ENCODE peak calls at places on chromosomes 6 and 20, in seven cellular contexts. One of them, this sample, is unnamed.
A peak's percentile ranks its signal among the peaks of the same experiment; 100 is the strongest.

GRCh38 chr6:38482466-38482865 is 157.3 kb downstream of the BTBD9 start:
- DNase-seq in ovary: no peak
- DNase-seq in fibroblast of lung: peak; percentile 68
- DNase-seq in right lobe of liver: no peak
- DNase-seq in Peyer's patch: no peak
- DNase-seq in transverse colon: no peak
- DNase-seq in endothelial cell of umbilical vein: peak; percentile 27
- DNase-seq in this sample: no peak

GRCh38 chr20:1846341-1846740 is 48.9 kb upstream of the SIRPA start:
- DNase-seq in endothelial cell of umbilical vein: no peak
- DNase-seq in ovary: no peak
- DNase-seq in Peyer's patch: no peak
- DNase-seq in fibroblast of lung: no peak
- DNase-seq in transverse colon: no peak
- DNase-seq in right lobe of liver: no peak
- DNase-seq in this sample: no peak

GRCh38 chr20:24753136-24753535 is 195.9 kb upstream of the CST7 start:
- DNase-seq in ovary: no peak
- DNase-seq in right lobe of liver: no peak
- DNase-seq in transverse colon: no peak
- DNase-seq in fibroblast of lung: no peak
- DNase-seq in Peyer's patch: no peak
- DNase-seq in endothelial cell of umbilical vein: no peak
- DNase-seq in this sample: no peak

GRCh38 chr20:951384-952169 is 35.4 kb upstream of the ANGPT4 start:
- DNase-seq in fibroblast of lung: no peak
- DNase-seq in ovary: no peak
- DNase-seq in endothelial cell of umbilical vein: no peak
- DNase-seq in transverse colon: no peak
- DNase-seq in right lobe of liver: no peak
- DNase-seq in Peyer's patch: no peak
- DNase-seq in this sample: no peak

GRCh38 chr20:46872315-46873211 is 22.1 kb upstream of the EYA2 start:
- DNase-seq in ovary: no peak
- DNase-seq in Peyer's patch: no peak
- DNase-seq in fibroblast of lung: peak; percentile 18
- DNase-seq in endothelial cell of umbilical vein: no peak
- DNase-seq in transverse colon: no peak
- DNase-seq in right lobe of liver: no peak
- DNase-seq in this sample: peak; percentile 33

GRCh38 chr6:12769556-12770255 is 53.1 kb downstream of the PHACTR1 start:
- DNase-seq in ovary: no peak
- DNase-seq in transverse colon: no peak
- DNase-seq in endothelial cell of umbilical vein: no peak
- DNase-seq in fibroblast of lung: peak; percentile 50
- DNase-seq in Peyer's patch: no peak
- DNase-seq in right lobe of liver: no peak
- DNase-seq in this sample: no peak

GRCh38 chr6:24882295-24882694 is 53.5 kb downstream of the RIPOR2 start:
- DNase-seq in transverse colon: no peak
- DNase-seq in fibroblast of lung: no peak
- DNase-seq in Peyer's patch: no peak
- DNase-seq in right lobe of liver: no peak
- DNase-seq in ovary: no peak
- DNase-seq in endothelial cell of umbilical vein: no peak
- DNase-seq in this sample: no peak

GRCh38 chr20:63750807-63751470 is 11.4 kb downstream of the SLC2A4RG start:
- DNase-seq in Peyer's patch: no peak
- DNase-seq in endothelial cell of umbilical vein: no peak
- DNase-seq in ovary: no peak
- DNase-seq in fibroblast of lung: no peak
- DNase-seq in transverse colon: no peak
- DNase-seq in right lobe of liver: peak; percentile 39
- DNase-seq in this sample: peak; percentile 63

GRCh38 chr6:30508890-30509736 is 19.8 kb downstream of the HLA-E start:
- DNase-seq in transverse colon: no peak
- DNase-seq in right lobe of liver: no peak
- DNase-seq in Peyer's patch: no peak
- DNase-seq in ovary: no peak
- DNase-seq in fibroblast of lung: peak; percentile 28
- DNase-seq in endothelial cell of umbilical vein: peak; percentile 28
- DNase-seq in this sample: peak; percentile 90

GRCh38 chr20:32070690-32071213 is 18.7 kb downstream of the HCK start:
- DNase-seq in endothelial cell of umbilical vein: no peak
- DNase-seq in fibroblast of lung: no peak
- DNase-seq in transverse colon: no peak
- DNase-seq in Peyer's patch: no peak
- DNase-seq in right lobe of liver: no peak
- DNase-seq in ovary: no peak
- DNase-seq in this sample: no peak

GRCh38 chr6:75317503-75318206 is 33.1 kb upstream of the TMEM30A start:
- DNase-seq in right lobe of liver: no peak
- DNase-seq in endothelial cell of umbilical vein: peak; percentile 71
- DNase-seq in transverse colon: no peak
- DNase-seq in fibroblast of lung: peak; percentile 84
- DNase-seq in ovary: no peak
- DNase-seq in Peyer's patch: no peak
- DNase-seq in this sample: no peak

GRCh38 chr6:164563866-164564265 is 745.5 kb downstream of the C6orf118 start:
- DNase-seq in transverse colon: no peak
- DNase-seq in fibroblast of lung: no peak
- DNase-seq in ovary: no peak
- DNase-seq in Peyer's patch: no peak
- DNase-seq in endothelial cell of umbilical vein: no peak
- DNase-seq in right lobe of liver: no peak
- DNase-seq in this sample: no peak

GRCh38 chr20:31833130-31833930 is 12.1 kb downstream of the FOXS1 start:
- DNase-seq in Peyer's patch: peak; percentile 67
- DNase-seq in transverse colon: peak; percentile 60
- DNase-seq in endothelial cell of umbilical vein: peak; percentile 67
- DNase-seq in fibroblast of lung: no peak
- DNase-seq in ovary: no peak
- DNase-seq in right lobe of liver: peak; percentile 19
- DNase-seq in this sample: peak; percentile 23

GRCh38 chr20:58818585-58819285 is 32.0 kb downstream of the GNAS-AS1 start:
- DNase-seq in right lobe of liver: no peak
- DNase-seq in endothelial cell of umbilical vein: no peak
- DNase-seq in Peyer's patch: peak; percentile 8
- DNase-seq in transverse colon: no peak
- DNase-seq in fibroblast of lung: peak; percentile 98
- DNase-seq in ovary: no peak
- DNase-seq in this sample: no peak

GRCh38 chr6:20605581-20605980 is 71.3 kb downstream of the CDKAL1 start:
- DNase-seq in fibroblast of lung: peak; percentile 78
- DNase-seq in endothelial cell of umbilical vein: no peak
- DNase-seq in ovary: no peak
- DNase-seq in Peyer's patch: no peak
- DNase-seq in right lobe of liver: no peak
- DNase-seq in transverse colon: no peak
- DNase-seq in this sample: no peak

GRCh38 chr6:165146456-165146855 is 162.9 kb downstream of the C6orf118 start:
- DNase-seq in endothelial cell of umbilical vein: no peak
- DNase-seq in Peyer's patch: no peak
- DNase-seq in transverse colon: no peak
- DNase-seq in right lobe of liver: no peak
- DNase-seq in ovary: no peak
- DNase-seq in fibroblast of lung: no peak
- DNase-seq in this sample: no peak

GRCh38 chr6:122530440-122531046 is 58.9 kb upstream of the SERINC1 start:
- DNase-seq in right lobe of liver: no peak
- DNase-seq in endothelial cell of umbilical vein: peak; percentile 76
- DNase-seq in Peyer's patch: no peak
- DNase-seq in ovary: peak; percentile 12
- DNase-seq in fibroblast of lung: peak; percentile 45
- DNase-seq in transverse colon: peak; percentile 58
- DNase-seq in this sample: peak; percentile 69

GRCh38 chr20:47429409-47429808 is 72.3 kb upstream of the NCOA3 start:
- DNase-seq in fibroblast of lung: no peak
- DNase-seq in ovary: no peak
- DNase-seq in Peyer's patch: no peak
- DNase-seq in transverse colon: no peak
- DNase-seq in right lobe of liver: no peak
- DNase-seq in endothelial cell of umbilical vein: no peak
- DNase-seq in this sample: no peak

GRCh38 chr6:151869787-151870186 is 62.3 kb downstream of the ESR1 start:
- DNase-seq in ovary: no peak
- DNase-seq in endothelial cell of umbilical vein: no peak
- DNase-seq in transverse colon: no peak
- DNase-seq in fibroblast of lung: no peak
- DNase-seq in Peyer's patch: no peak
- DNase-seq in right lobe of liver: no peak
- DNase-seq in this sample: no peak

GRCh38 chr6:41199427-41200246 is 1.3 kb downstream of the TREML2 start:
- DNase-seq in ovary: no peak
- DNase-seq in Peyer's patch: no peak
- DNase-seq in transverse colon: no peak
- DNase-seq in fibroblast of lung: no peak
- DNase-seq in right lobe of liver: no peak
- DNase-seq in endothelial cell of umbilical vein: no peak
- DNase-seq in this sample: no peak

GRCh38 chr6:6694825-6695710 is 106.5 kb downstream of the LY86 start:
- DNase-seq in right lobe of liver: no peak
- DNase-seq in transverse colon: peak; percentile 86
- DNase-seq in endothelial cell of umbilical vein: no peak
- DNase-seq in fibroblast of lung: no peak
- DNase-seq in Peyer's patch: no peak
- DNase-seq in ovary: peak; percentile 61
- DNase-seq in this sample: no peak

GRCh38 chr20:63499333-63499969 is 568 bp upstream of the EEF1A2 start:
- DNase-seq in ovary: no peak
- DNase-seq in transverse colon: no peak
- DNase-seq in fibroblast of lung: no peak
- DNase-seq in Peyer's patch: no peak
- DNase-seq in endothelial cell of umbilical vein: no peak
- DNase-seq in right lobe of liver: peak; percentile 41
- DNase-seq in this sample: no peak

GRCh38 chr20:62119101-62119500 is 3.2 kb upstream of the LSM14B start:
- DNase-seq in endothelial cell of umbilical vein: no peak
- DNase-seq in transverse colon: no peak
- DNase-seq in fibroblast of lung: no peak
- DNase-seq in right lobe of liver: no peak
- DNase-seq in ovary: no peak
- DNase-seq in Peyer's patch: no peak
- DNase-seq in this sample: no peak

GRCh38 chr6:80021591-80021990 is 17.1 kb downstream of the TTK start:
- DNase-seq in fibroblast of lung: no peak
- DNase-seq in right lobe of liver: no peak
- DNase-seq in Peyer's patch: no peak
- DNase-seq in transverse colon: no peak
- DNase-seq in endothelial cell of umbilical vein: no peak
- DNase-seq in ovary: no peak
- DNase-seq in this sample: no peak

GRCh38 chr6:47334334-47334733 is 24.6 kb upstream of the TNFRSF21 start:
- DNase-seq in ovary: no peak
- DNase-seq in fibroblast of lung: no peak
- DNase-seq in right lobe of liver: no peak
- DNase-seq in Peyer's patch: no peak
- DNase-seq in endothelial cell of umbilical vein: no peak
- DNase-seq in transverse colon: no peak
- DNase-seq in this sample: no peak
- H3K27ac ChIP-seq in ovary: no peak overlapping the region
- H3K27ac ChIP-seq in fibroblast of lung: no peak overlapping the region
- H3K27ac ChIP-seq in right lobe of liver: no peak overlapping the region
- H3K27ac ChIP-seq in Peyer's patch: no peak overlapping the region
- H3K27ac ChIP-seq in endothelial cell of umbilical vein: no peak overlapping the region
- H3K27ac ChIP-seq in transverse colon: no peak overlapping the region
- H3K27ac ChIP-seq in this sample: no peak overlapping the region

GRCh38 chr20:6562111-6562510 is 205.4 kb upstream of the BMP2 start:
- DNase-seq in fibroblast of lung: peak; percentile 92
- DNase-seq in ovary: no peak
- DNase-seq in right lobe of liver: no peak
- DNase-seq in transverse colon: no peak
- DNase-seq in Peyer's patch: no peak
- DNase-seq in endothelial cell of umbilical vein: peak; percentile 99
- DNase-seq in this sample: no peak
- H3K4me1 ChIP-seq in fibroblast of lung: peaks cover 3% of the 10 kb centered on the region
- H3K4me1 ChIP-seq in ovary: no peaks in the 10 kb centered on the region
- H3K4me1 ChIP-seq in right lobe of liver: no peaks in the 10 kb centered on the region
- H3K4me1 ChIP-seq in transverse colon: no peaks in the 10 kb centered on the region
- H3K4me1 ChIP-seq in Peyer's patch: no peaks in the 10 kb centered on the region
- H3K4me1 ChIP-seq in endothelial cell of umbilical vein: peaks cover 24% of the 10 kb centered on the region
- H3K4me1 ChIP-seq in this sample: no peaks in the 10 kb centered on the region

DNA sequence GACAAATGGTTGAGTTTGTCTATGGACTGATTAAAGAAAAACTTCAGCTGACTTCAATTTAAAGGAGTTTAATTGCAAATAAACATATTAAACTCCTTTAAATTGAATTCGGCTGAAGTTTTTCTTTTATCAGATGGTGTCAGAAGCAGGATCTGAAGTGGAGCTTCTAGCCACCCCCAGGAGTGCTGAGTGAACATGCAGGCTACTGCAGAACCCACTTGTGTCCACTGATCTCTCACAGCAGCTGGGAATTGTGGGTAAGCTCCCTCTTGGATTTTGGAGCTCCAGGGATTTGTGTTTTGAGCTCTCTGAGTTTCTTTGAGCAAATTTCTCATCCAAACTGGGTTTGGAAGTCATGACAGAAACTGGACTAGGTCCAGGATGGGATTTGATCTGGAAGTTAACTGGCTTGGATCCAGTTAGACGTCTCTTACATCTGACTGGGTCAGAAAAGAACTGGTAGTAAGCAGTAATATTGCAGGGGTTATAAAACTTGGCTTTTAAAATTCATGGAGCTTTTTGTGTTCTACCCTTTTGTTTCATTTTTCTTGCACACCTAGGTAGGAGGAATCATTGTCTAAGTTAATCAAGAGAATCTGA is 95.8 kb upstream of the UST start:
- DNase-seq in ovary: no peak
- DNase-seq in endothelial cell of umbilical vein: no peak
- DNase-seq in fibroblast of lung: no peak
- DNase-seq in transverse colon: no peak
- DNase-seq in Peyer's patch: no peak
- DNase-seq in right lobe of liver: no peak
- DNase-seq in this sample: no peak
- H3K9me3 ChIP-seq in ovary: no peaks in the 10 kb centered on the region
- H3K9me3 ChIP-seq in endothelial cell of umbilical vein: no peaks in the 10 kb centered on the region
- H3K9me3 ChIP-seq in fibroblast of lung: no peaks in the 10 kb centered on the region
- H3K9me3 ChIP-seq in transverse colon: no peaks in the 10 kb centered on the region
- H3K9me3 ChIP-seq in Peyer's patch: no peaks in the 10 kb centered on the region
- H3K9me3 ChIP-seq in right lobe of liver: no peaks in the 10 kb centered on the region
- H3K9me3 ChIP-seq in this sample: no peaks in the 10 kb centered on the region

GRCh38 chr6:15498640-15499039 is 164.2 kb downstream of the DTNBP1 start:
- DNase-seq in right lobe of liver: no peak
- DNase-seq in transverse colon: peak; percentile 9
- DNase-seq in ovary: no peak
- DNase-seq in endothelial cell of umbilical vein: no peak
- DNase-seq in Peyer's patch: no peak
- DNase-seq in fibroblast of lung: peak; percentile 59
- DNase-seq in this sample: no peak
- H3K27ac ChIP-seq in right lobe of liver: no peak overlapping the region
- H3K27ac ChIP-seq in transverse colon: no peak overlapping the region
- H3K27ac ChIP-seq in ovary: no peak overlapping the region
- H3K27ac ChIP-seq in endothelial cell of umbilical vein: no peak overlapping the region
- H3K27ac ChIP-seq in Peyer's patch: no peak overlapping the region
- H3K27ac ChIP-seq in fibroblast of lung: no peak overlapping the region
- H3K27ac ChIP-seq in this sample: no peak overlapping the region

GRCh38 chr6:43949451-43950110 is 177.7 kb downstream of the MRPL14 start:
- DNase-seq in transverse colon: no peak
- DNase-seq in ovary: no peak
- DNase-seq in endothelial cell of umbilical vein: no peak
- DNase-seq in Peyer's patch: no peak
- DNase-seq in right lobe of liver: peak; percentile 8
- DNase-seq in fibroblast of lung: peak; percentile 39
- DNase-seq in this sample: no peak
- H3K4me1 ChIP-seq in transverse colon: no peaks in the 10 kb centered on the region
- H3K4me1 ChIP-seq in ovary: peaks cover 5% of the 10 kb centered on the region
- H3K4me1 ChIP-seq in endothelial cell of umbilical vein: no peaks in the 10 kb centered on the region
- H3K4me1 ChIP-seq in Peyer's patch: no peaks in the 10 kb centered on the region
- H3K4me1 ChIP-seq in right lobe of liver: no peaks in the 10 kb centered on the region
- H3K4me1 ChIP-seq in fibroblast of lung: no peaks in the 10 kb centered on the region
- H3K4me1 ChIP-seq in this sample: no peaks in the 10 kb centered on the region

GRCh38 chr6:110140650-110141049 is 38.8 kb downstream of the WASF1 start:
- DNase-seq in transverse colon: no peak
- DNase-seq in fibroblast of lung: peak; percentile 15
- DNase-seq in ovary: no peak
- DNase-seq in endothelial cell of umbilical vein: peak; percentile 8
- DNase-seq in Peyer's patch: no peak
- DNase-seq in right lobe of liver: no peak
- DNase-seq in this sample: no peak
- H3K9me3 ChIP-seq in transverse colon: no peaks in the 10 kb centered on the region
- H3K9me3 ChIP-seq in fibroblast of lung: no peaks in the 10 kb centered on the region
- H3K9me3 ChIP-seq in ovary: no peaks in the 10 kb centered on the region
- H3K9me3 ChIP-seq in endothelial cell of umbilical vein: no peaks in the 10 kb centered on the region
- H3K9me3 ChIP-seq in Peyer's patch: no peaks in the 10 kb centered on the region
- H3K9me3 ChIP-seq in right lobe of liver: no peaks in the 10 kb centered on the region
- H3K9me3 ChIP-seq in this sample: no peaks in the 10 kb centered on the region

This sample was measured in CD4-positive, CD25-positive, alpha-beta regulatory T cell.